ENCODE peak calls at places on chromosome 19, in six cellular contexts. One of them, this sample, is unnamed.

GRCh38 chr19:11924886-11925583 is at the start of gene ZNF700:
- DNase-seq in bronchial epithelial cell: peak
- DNase-seq in NCI-H345: peak
- DNase-seq in GM23338: peak
- DNase-seq in retinal pigment epithelial cell: peak
- DNase-seq in stimulated activated CD8-positive, alpha-beta memory T cell treated with anti-CD3 and anti-CD28 coated beads, Interleukin-4, amount 100 ng/mL, for 4 hours: peak
- DNase-seq in this sample: peak

GRCh38 chr19:51407631-51408131 is 9.8 kb downstream of the SIGLEC10 start:
- DNase-seq in bronchial epithelial cell: peak
- DNase-seq in NCI-H345: no peak
- DNase-seq in GM23338: peak
- DNase-seq in retinal pigment epithelial cell: no peak
- DNase-seq in stimulated activated CD8-positive, alpha-beta memory T cell treated with anti-CD3 and anti-CD28 coated beads, Interleukin-4, amount 100 ng/mL, for 4 hours: no peak
- DNase-seq in this sample: peak

GRCh38 chr19:13181747-13182388 is 31.7 kb downstream of the IER2 start:
- DNase-seq in bronchial epithelial cell: no peak
- DNase-seq in NCI-H345: no peak
- DNase-seq in GM23338: no peak
- DNase-seq in retinal pigment epithelial cell: no peak
- DNase-seq in stimulated activated CD8-positive, alpha-beta memory T cell treated with anti-CD3 and anti-CD28 coated beads, Interleukin-4, amount 100 ng/mL, for 4 hours: peak
- DNase-seq in this sample: no peak

GRCh38 chr19:38063921-38064320 is 156.9 kb downstream of the SIPA1L3 start:
- DNase-seq in bronchial epithelial cell: no peak
- DNase-seq in NCI-H345: no peak
- DNase-seq in GM23338: no peak
- DNase-seq in retinal pigment epithelial cell: no peak
- DNase-seq in stimulated activated CD8-positive, alpha-beta memory T cell treated with anti-CD3 and anti-CD28 coated beads, Interleukin-4, amount 100 ng/mL, for 4 hours: no peak
- DNase-seq in this sample: no peak

GRCh38 chr19:10222201-10222890 is 8.8 kb downstream of the S1PR2 start:
- DNase-seq in bronchial epithelial cell: no peak
- DNase-seq in NCI-H345: no peak
- DNase-seq in GM23338: no peak
- DNase-seq in retinal pigment epithelial cell: no peak
- DNase-seq in stimulated activated CD8-positive, alpha-beta memory T cell treated with anti-CD3 and anti-CD28 coated beads, Interleukin-4, amount 100 ng/mL, for 4 hours: no peak
- DNase-seq in this sample: no peak

GRCh38 chr19:40555978-40556689 is 20.5 kb upstream of the SHKBP1 start:
- DNase-seq in bronchial epithelial cell: no peak
- DNase-seq in NCI-H345: no peak
- DNase-seq in GM23338: no peak
- DNase-seq in retinal pigment epithelial cell: no peak
- DNase-seq in stimulated activated CD8-positive, alpha-beta memory T cell treated with anti-CD3 and anti-CD28 coated beads, Interleukin-4, amount 100 ng/mL, for 4 hours: no peak
- DNase-seq in this sample: no peak

GRCh38 chr19:5590151-5590864 is 22.6 kb upstream of the TINCR start:
- DNase-seq in bronchial epithelial cell: no peak
- DNase-seq in NCI-H345: no peak
- DNase-seq in GM23338: no peak
- DNase-seq in retinal pigment epithelial cell: no peak
- DNase-seq in stimulated activated CD8-positive, alpha-beta memory T cell treated with anti-CD3 and anti-CD28 coated beads, Interleukin-4, amount 100 ng/mL, for 4 hours: no peak
- DNase-seq in this sample: no peak

GRCh38 chr19:47994209-47994802 is at the start of gene ELSPBP1:
- DNase-seq in bronchial epithelial cell: no peak
- DNase-seq in NCI-H345: no peak
- DNase-seq in GM23338: no peak
- DNase-seq in retinal pigment epithelial cell: no peak
- DNase-seq in stimulated activated CD8-positive, alpha-beta memory T cell treated with anti-CD3 and anti-CD28 coated beads, Interleukin-4, amount 100 ng/mL, for 4 hours: no peak
- DNase-seq in this sample: no peak

GRCh38 chr19:5006201-5006600 is 37.3 kb downstream of the KDM4B start:
- DNase-seq in bronchial epithelial cell: no peak
- DNase-seq in NCI-H345: no peak
- DNase-seq in GM23338: no peak
- DNase-seq in retinal pigment epithelial cell: no peak
- DNase-seq in stimulated activated CD8-positive, alpha-beta memory T cell treated with anti-CD3 and anti-CD28 coated beads, Interleukin-4, amount 100 ng/mL, for 4 hours: no peak
- DNase-seq in this sample: no peak

GRCh38 chr19:12872941-12873890 is 8.0 kb downstream of the DNASE2 start:
- DNase-seq in bronchial epithelial cell: peak
- DNase-seq in NCI-H345: no peak
- DNase-seq in GM23338: peak
- DNase-seq in retinal pigment epithelial cell: no peak
- DNase-seq in stimulated activated CD8-positive, alpha-beta memory T cell treated with anti-CD3 and anti-CD28 coated beads, Interleukin-4, amount 100 ng/mL, for 4 hours: no peak
- DNase-seq in this sample: peak

GRCh38 chr19:16366433-16367268 is 42.0 kb downstream of the KLF2 start:
- DNase-seq in bronchial epithelial cell: no peak
- DNase-seq in NCI-H345: no peak
- DNase-seq in GM23338: peak
- DNase-seq in retinal pigment epithelial cell: no peak
- DNase-seq in stimulated activated CD8-positive, alpha-beta memory T cell treated with anti-CD3 and anti-CD28 coated beads, Interleukin-4, amount 100 ng/mL, for 4 hours: no peak
- DNase-seq in this sample: no peak

GRCh38 chr19:7705387-7706187 is 3.7 kb upstream of the FCER2 start:
- DNase-seq in bronchial epithelial cell: no peak
- DNase-seq in NCI-H345: no peak
- DNase-seq in GM23338: no peak
- DNase-seq in retinal pigment epithelial cell: no peak
- DNase-seq in stimulated activated CD8-positive, alpha-beta memory T cell treated with anti-CD3 and anti-CD28 coated beads, Interleukin-4, amount 100 ng/mL, for 4 hours: peak
- DNase-seq in this sample: no peak

GRCh38 chr19:37977992-37978391 is 71.0 kb downstream of the SIPA1L3 start:
- DNase-seq in bronchial epithelial cell: no peak
- DNase-seq in NCI-H345: no peak
- DNase-seq in GM23338: no peak
- DNase-seq in retinal pigment epithelial cell: no peak
- DNase-seq in stimulated activated CD8-positive, alpha-beta memory T cell treated with anti-CD3 and anti-CD28 coated beads, Interleukin-4, amount 100 ng/mL, for 4 hours: no peak
- DNase-seq in this sample: no peak

GRCh38 chr19:32891609-32892008 is 22.0 kb upstream of the SLC7A9 start:
- DNase-seq in bronchial epithelial cell: no peak
- DNase-seq in NCI-H345: no peak
- DNase-seq in GM23338: no peak
- DNase-seq in retinal pigment epithelial cell: no peak
- DNase-seq in stimulated activated CD8-positive, alpha-beta memory T cell treated with anti-CD3 and anti-CD28 coated beads, Interleukin-4, amount 100 ng/mL, for 4 hours: no peak
- DNase-seq in this sample: no peak

GRCh38 chr19:49455729-49456128 is 2.7 kb downstream of the ALDH16A1 start:
- DNase-seq in bronchial epithelial cell: no peak
- DNase-seq in NCI-H345: no peak
- DNase-seq in GM23338: no peak
- DNase-seq in retinal pigment epithelial cell: no peak
- DNase-seq in stimulated activated CD8-positive, alpha-beta memory T cell treated with anti-CD3 and anti-CD28 coated beads, Interleukin-4, amount 100 ng/mL, for 4 hours: no peak
- DNase-seq in this sample: no peak

GRCh38 chr19:6963937-6964336 is 57.3 kb downstream of the MBD3L2B start:
- DNase-seq in bronchial epithelial cell: no peak
- DNase-seq in NCI-H345: no peak
- DNase-seq in GM23338: peak
- DNase-seq in retinal pigment epithelial cell: no peak
- DNase-seq in stimulated activated CD8-positive, alpha-beta memory T cell treated with anti-CD3 and anti-CD28 coated beads, Interleukin-4, amount 100 ng/mL, for 4 hours: peak
- DNase-seq in this sample: no peak

GRCh38 chr19:21256722-21257121 is 72.5 kb downstream of the ZNF708 start:
- DNase-seq in bronchial epithelial cell: peak
- DNase-seq in NCI-H345: no peak
- DNase-seq in GM23338: peak
- DNase-seq in retinal pigment epithelial cell: no peak
- DNase-seq in stimulated activated CD8-positive, alpha-beta memory T cell treated with anti-CD3 and anti-CD28 coated beads, Interleukin-4, amount 100 ng/mL, for 4 hours: no peak
- DNase-seq in this sample: peak

GRCh38 chr19:7063339-7063738 is 4.9 kb upstream of the MBD3L3 start:
- DNase-seq in bronchial epithelial cell: no peak
- DNase-seq in NCI-H345: no peak
- DNase-seq in GM23338: peak
- DNase-seq in retinal pigment epithelial cell: no peak
- DNase-seq in stimulated activated CD8-positive, alpha-beta memory T cell treated with anti-CD3 and anti-CD28 coated beads, Interleukin-4, amount 100 ng/mL, for 4 hours: no peak
- DNase-seq in this sample: no peak

GRCh38 chr19:50820549-50821247 is 2.9 kb downstream of the KLK1 start:
- DNase-seq in bronchial epithelial cell: no peak
- DNase-seq in NCI-H345: no peak
- DNase-seq in GM23338: peak
- DNase-seq in retinal pigment epithelial cell: no peak
- DNase-seq in stimulated activated CD8-positive, alpha-beta memory T cell treated with anti-CD3 and anti-CD28 coated beads, Interleukin-4, amount 100 ng/mL, for 4 hours: no peak
- DNase-seq in this sample: no peak

GRCh38 chr19:18399008-18399407 is 1.6 kb upstream of the LRRC25 start:
- DNase-seq in bronchial epithelial cell: peak
- DNase-seq in NCI-H345: no peak
- DNase-seq in GM23338: no peak
- DNase-seq in retinal pigment epithelial cell: no peak
- DNase-seq in stimulated activated CD8-positive, alpha-beta memory T cell treated with anti-CD3 and anti-CD28 coated beads, Interleukin-4, amount 100 ng/mL, for 4 hours: no peak
- DNase-seq in this sample: no peak

GRCh38 chr19:6226444-6227155 is 53.2 kb downstream of the MLLT1 start:
- DNase-seq in bronchial epithelial cell: no peak
- DNase-seq in NCI-H345: no peak
- DNase-seq in GM23338: no peak
- DNase-seq in retinal pigment epithelial cell: no peak
- DNase-seq in stimulated activated CD8-positive, alpha-beta memory T cell treated with anti-CD3 and anti-CD28 coated beads, Interleukin-4, amount 100 ng/mL, for 4 hours: no peak
- DNase-seq in this sample: no peak

GRCh38 chr19:5914358-5914774 is 312 bp downstream of the CAPS start:
- DNase-seq in bronchial epithelial cell: no peak
- DNase-seq in NCI-H345: no peak
- DNase-seq in GM23338: no peak
- DNase-seq in retinal pigment epithelial cell: no peak
- DNase-seq in stimulated activated CD8-positive, alpha-beta memory T cell treated with anti-CD3 and anti-CD28 coated beads, Interleukin-4, amount 100 ng/mL, for 4 hours: no peak
- DNase-seq in this sample: no peak

GRCh38 chr19:6070179-6071102 is 39.9 kb downstream of the RFX2 start:
- DNase-seq in bronchial epithelial cell: no peak
- DNase-seq in NCI-H345: no peak
- DNase-seq in GM23338: no peak
- DNase-seq in retinal pigment epithelial cell: no peak
- DNase-seq in stimulated activated CD8-positive, alpha-beta memory T cell treated with anti-CD3 and anti-CD28 coated beads, Interleukin-4, amount 100 ng/mL, for 4 hours: no peak
- DNase-seq in this sample: no peak

GRCh38 chr19:1942078-1942933 is 1.3 kb downstream of the CSNK1G2 start:
- DNase-seq in bronchial epithelial cell: peak
- DNase-seq in NCI-H345: peak
- DNase-seq in GM23338: peak
- DNase-seq in retinal pigment epithelial cell: peak
- DNase-seq in stimulated activated CD8-positive, alpha-beta memory T cell treated with anti-CD3 and anti-CD28 coated beads, Interleukin-4, amount 100 ng/mL, for 4 hours: peak
- DNase-seq in this sample: peak